ENCODE peak calls at places on chromosomes 7 and 10, in eight cellular contexts. One of them, this sample, is unnamed.

GRCh38 chr7:98287486-98287959 is 6.0 kb downstream of the BRI3 start:
- DNase-seq in Peyer's patch: peak; percentile 90
- DNase-seq in fibroblast of lung: no peak
- DNase-seq in thyroid gland: no peak
- DNase-seq in foreskin keratinocyte: peak; percentile 70
- DNase-seq in CD4-positive, CD25-positive, alpha-beta regulatory T cell: no peak
- DNase-seq in heart right ventricle: no peak
- DNase-seq in sigmoid colon: no peak
- DNase-seq in this sample: peak; percentile 66

GRCh38 chr10:128152741-128153583 is 26.7 kb upstream of the MKI67 start:
- DNase-seq in foreskin keratinocyte: no peak
- DNase-seq in Peyer's patch: no peak
- DNase-seq in thyroid gland: no peak
- DNase-seq in heart right ventricle: no peak
- DNase-seq in CD4-positive, CD25-positive, alpha-beta regulatory T cell: no peak
- DNase-seq in sigmoid colon: no peak
- DNase-seq in fibroblast of lung: no peak
- DNase-seq in this sample: no peak

GRCh38 chr10:5413012-5413938 is 918 bp downstream of the NET1 start:
- DNase-seq in sigmoid colon: no peak
- DNase-seq in CD4-positive, CD25-positive, alpha-beta regulatory T cell: no peak
- DNase-seq in foreskin keratinocyte: peak; percentile 46
- DNase-seq in thyroid gland: peak; percentile 6
- DNase-seq in Peyer's patch: peak; percentile 51
- DNase-seq in heart right ventricle: no peak
- DNase-seq in fibroblast of lung: peak; percentile 67
- DNase-seq in this sample: no peak

GRCh38 chr10:98433881-98434732 is 12.6 kb downstream of the HPS1 start:
- DNase-seq in heart right ventricle: no peak
- DNase-seq in foreskin keratinocyte: no peak
- DNase-seq in Peyer's patch: no peak
- DNase-seq in thyroid gland: no peak
- DNase-seq in sigmoid colon: peak; percentile 54
- DNase-seq in CD4-positive, CD25-positive, alpha-beta regulatory T cell: no peak
- DNase-seq in fibroblast of lung: peak; percentile 81
- DNase-seq in this sample: no peak

GRCh38 chr7:75722381-75722780 is 16.4 kb downstream of the HIP1 start:
- DNase-seq in fibroblast of lung: no peak
- DNase-seq in thyroid gland: no peak
- DNase-seq in CD4-positive, CD25-positive, alpha-beta regulatory T cell: no peak
- DNase-seq in heart right ventricle: no peak
- DNase-seq in Peyer's patch: no peak
- DNase-seq in foreskin keratinocyte: no peak
- DNase-seq in sigmoid colon: peak; percentile 37
- DNase-seq in this sample: no peak

GRCh38 chr10:131048595-131048994 is 262.9 kb downstream of the TCERG1L start:
- DNase-seq in thyroid gland: no peak
- DNase-seq in foreskin keratinocyte: no peak
- DNase-seq in sigmoid colon: no peak
- DNase-seq in Peyer's patch: no peak
- DNase-seq in fibroblast of lung: no peak
- DNase-seq in heart right ventricle: no peak
- DNase-seq in CD4-positive, CD25-positive, alpha-beta regulatory T cell: no peak
- DNase-seq in this sample: no peak

GRCh38 chr7:26397786-26398435 is 106.2 kb downstream of the SNX10 start:
- DNase-seq in CD4-positive, CD25-positive, alpha-beta regulatory T cell: no peak
- DNase-seq in foreskin keratinocyte: no peak
- DNase-seq in Peyer's patch: peak; percentile 62
- DNase-seq in sigmoid colon: no peak
- DNase-seq in thyroid gland: peak; percentile 34
- DNase-seq in fibroblast of lung: no peak
- DNase-seq in heart right ventricle: peak; percentile 33
- DNase-seq in this sample: peak; percentile 20

GRCh38 chr7:11831727-11832495 is at the start of gene THSD7A:
- DNase-seq in sigmoid colon: peak; percentile 66
- DNase-seq in Peyer's patch: peak; percentile 75
- DNase-seq in foreskin keratinocyte: no peak
- DNase-seq in heart right ventricle: peak; percentile 48
- DNase-seq in CD4-positive, CD25-positive, alpha-beta regulatory T cell: no peak
- DNase-seq in thyroid gland: peak; percentile 60
- DNase-seq in fibroblast of lung: peak; percentile 66
- DNase-seq in this sample: no peak

GRCh38 chr7:80885774-80886173 is 33.1 kb downstream of the SEMA3C start:
- DNase-seq in heart right ventricle: no peak
- DNase-seq in Peyer's patch: no peak
- DNase-seq in foreskin keratinocyte: no peak
- DNase-seq in CD4-positive, CD25-positive, alpha-beta regulatory T cell: no peak
- DNase-seq in sigmoid colon: no peak
- DNase-seq in thyroid gland: no peak
- DNase-seq in fibroblast of lung: no peak
- DNase-seq in this sample: no peak

GRCh38 chr7:157903715-157904114 is 566.9 kb downstream of the DNAJB6 start:
- DNase-seq in thyroid gland: no peak
- DNase-seq in heart right ventricle: no peak
- DNase-seq in CD4-positive, CD25-positive, alpha-beta regulatory T cell: no peak
- DNase-seq in sigmoid colon: no peak
- DNase-seq in Peyer's patch: no peak
- DNase-seq in foreskin keratinocyte: no peak
- DNase-seq in fibroblast of lung: no peak
- DNase-seq in this sample: no peak

GRCh38 chr10:14712991-14713422 is 61.7 kb downstream of the FAM107B start:
- DNase-seq in sigmoid colon: no peak
- DNase-seq in thyroid gland: no peak
- DNase-seq in fibroblast of lung: peak; percentile 5
- DNase-seq in CD4-positive, CD25-positive, alpha-beta regulatory T cell: no peak
- DNase-seq in foreskin keratinocyte: no peak
- DNase-seq in heart right ventricle: no peak
- DNase-seq in Peyer's patch: no peak
- DNase-seq in this sample: no peak

GRCh38 chr10:15167411-15168295 is 840 bp downstream of the NMT2 start:
- DNase-seq in CD4-positive, CD25-positive, alpha-beta regulatory T cell: peak; percentile 45
- DNase-seq in heart right ventricle: peak; percentile 52
- DNase-seq in foreskin keratinocyte: no peak
- DNase-seq in sigmoid colon: peak; percentile 77
- DNase-seq in Peyer's patch: peak; percentile 73
- DNase-seq in fibroblast of lung: peak; percentile 55
- DNase-seq in thyroid gland: peak; percentile 49
- DNase-seq in this sample: peak; percentile 48

GRCh38 chr10:89283988-89284475 is 17.8 kb upstream of the IFIT2 start:
- DNase-seq in foreskin keratinocyte: no peak
- DNase-seq in CD4-positive, CD25-positive, alpha-beta regulatory T cell: no peak
- DNase-seq in thyroid gland: peak; percentile 30
- DNase-seq in heart right ventricle: peak; percentile 40
- DNase-seq in Peyer's patch: no peak
- DNase-seq in fibroblast of lung: peak; percentile 81
- DNase-seq in sigmoid colon: peak; percentile 92
- DNase-seq in this sample: no peak

GRCh38 chr10:96829029-96829773 is 2.9 kb upstream of the LCOR start:
- DNase-seq in foreskin keratinocyte: no peak
- DNase-seq in fibroblast of lung: no peak
- DNase-seq in CD4-positive, CD25-positive, alpha-beta regulatory T cell: no peak
- DNase-seq in Peyer's patch: no peak
- DNase-seq in thyroid gland: no peak
- DNase-seq in heart right ventricle: no peak
- DNase-seq in sigmoid colon: no peak
- DNase-seq in this sample: no peak

GRCh38 chr10:96830511-96831199 is 1.4 kb upstream of the LCOR start:
- DNase-seq in Peyer's patch: peak; percentile 65
- DNase-seq in heart right ventricle: no peak
- DNase-seq in CD4-positive, CD25-positive, alpha-beta regulatory T cell: peak; percentile 84
- DNase-seq in foreskin keratinocyte: peak; percentile 30
- DNase-seq in fibroblast of lung: peak; percentile 55
- DNase-seq in thyroid gland: peak; percentile 74
- DNase-seq in sigmoid colon: peak; percentile 75
- DNase-seq in this sample: peak; percentile 69

GRCh38 chr10:96831200-96831866 is 765 bp upstream of the LCOR start:
- DNase-seq in CD4-positive, CD25-positive, alpha-beta regulatory T cell: no peak
- DNase-seq in heart right ventricle: no peak
- DNase-seq in foreskin keratinocyte: no peak
- DNase-seq in sigmoid colon: no peak
- DNase-seq in Peyer's patch: no peak
- DNase-seq in thyroid gland: no peak
- DNase-seq in fibroblast of lung: no peak
- DNase-seq in this sample: no peak

GRCh38 chr10:96826438-96826837 is 5.7 kb upstream of the LCOR start:
- DNase-seq in fibroblast of lung: no peak
- DNase-seq in CD4-positive, CD25-positive, alpha-beta regulatory T cell: no peak
- DNase-seq in Peyer's patch: no peak
- DNase-seq in foreskin keratinocyte: no peak
- DNase-seq in heart right ventricle: no peak
- DNase-seq in sigmoid colon: no peak
- DNase-seq in thyroid gland: no peak
- DNase-seq in this sample: no peak

DNA sequence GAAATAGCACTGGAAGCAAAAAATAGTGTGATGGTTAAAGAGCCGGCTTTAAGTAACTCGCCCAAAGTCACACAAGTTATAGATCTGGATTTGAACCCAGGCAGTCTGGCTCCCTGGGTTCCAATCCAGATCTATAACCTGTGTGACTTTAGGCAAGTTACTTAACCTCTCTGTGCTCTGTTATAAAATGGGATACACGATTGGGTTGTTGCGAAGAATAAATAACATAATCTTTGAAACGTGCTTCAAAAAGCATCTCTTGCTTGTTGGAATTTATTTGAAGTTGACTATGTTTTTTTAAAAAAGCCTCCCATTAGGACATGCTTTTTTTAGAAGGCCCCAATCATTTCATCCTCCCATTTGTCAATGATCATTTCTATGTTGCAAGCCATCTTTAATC is 3.5 kb upstream of the LCOR start:
- DNase-seq in fibroblast of lung: no peak
- DNase-seq in CD4-positive, CD25-positive, alpha-beta regulatory T cell: no peak
- DNase-seq in heart right ventricle: no peak
- DNase-seq in thyroid gland: no peak
- DNase-seq in foreskin keratinocyte: no peak
- DNase-seq in Peyer's patch: no peak
- DNase-seq in sigmoid colon: no peak
- DNase-seq in this sample: no peak
- H3K27ac ChIP-seq in fibroblast of lung: no peak overlapping the region
- H3K27ac ChIP-seq in CD4-positive, CD25-positive, alpha-beta regulatory T cell: no peak overlapping the region
- H3K27ac ChIP-seq in heart right ventricle: no peak overlapping the region
- H3K27ac ChIP-seq in thyroid gland: no peak overlapping the region
- H3K27ac ChIP-seq in foreskin keratinocyte: no peak overlapping the region
- H3K27ac ChIP-seq in Peyer's patch: no peak overlapping the region
- H3K27ac ChIP-seq in sigmoid colon: no peak overlapping the region
- H3K27ac ChIP-seq in this sample: no peak overlapping the region

GRCh38 chr7:21939136-21939857 is 6.4 kb downstream of the CDCA7L start:
- DNase-seq in CD4-positive, CD25-positive, alpha-beta regulatory T cell: no peak
- DNase-seq in Peyer's patch: no peak
- DNase-seq in thyroid gland: peak; percentile 37
- DNase-seq in sigmoid colon: no peak
- DNase-seq in heart right ventricle: no peak
- DNase-seq in foreskin keratinocyte: no peak
- DNase-seq in fibroblast of lung: peak; percentile 70
- DNase-seq in this sample: no peak

GRCh38 chr7:21934824-21935223 is 10.9 kb downstream of the CDCA7L start:
- DNase-seq in CD4-positive, CD25-positive, alpha-beta regulatory T cell: no peak
- DNase-seq in heart right ventricle: no peak
- DNase-seq in thyroid gland: no peak
- DNase-seq in sigmoid colon: no peak
- DNase-seq in foreskin keratinocyte: no peak
- DNase-seq in Peyer's patch: no peak
- DNase-seq in fibroblast of lung: no peak
- DNase-seq in this sample: no peak

GRCh38 chr7:21941570-21942224 is 4.0 kb downstream of the CDCA7L start:
- DNase-seq in foreskin keratinocyte: peak; percentile 34
- DNase-seq in fibroblast of lung: peak; percentile 66
- DNase-seq in Peyer's patch: no peak
- DNase-seq in heart right ventricle: no peak
- DNase-seq in thyroid gland: no peak
- DNase-seq in sigmoid colon: no peak
- DNase-seq in CD4-positive, CD25-positive, alpha-beta regulatory T cell: peak; percentile 5
- DNase-seq in this sample: no peak

GRCh38 chr7:21939858-21940322 is 5.8 kb downstream of the CDCA7L start:
- DNase-seq in CD4-positive, CD25-positive, alpha-beta regulatory T cell: no peak
- DNase-seq in fibroblast of lung: no peak
- DNase-seq in Peyer's patch: no peak
- DNase-seq in heart right ventricle: no peak
- DNase-seq in foreskin keratinocyte: no peak
- DNase-seq in thyroid gland: no peak
- DNase-seq in sigmoid colon: no peak
- DNase-seq in this sample: no peak

GRCh38 chr7:21938463-21938862 is 7.2 kb downstream of the CDCA7L start:
- DNase-seq in sigmoid colon: no peak
- DNase-seq in fibroblast of lung: no peak
- DNase-seq in heart right ventricle: no peak
- DNase-seq in Peyer's patch: no peak
- DNase-seq in CD4-positive, CD25-positive, alpha-beta regulatory T cell: no peak
- DNase-seq in thyroid gland: no peak
- DNase-seq in foreskin keratinocyte: no peak
- DNase-seq in this sample: no peak
- H3K27ac ChIP-seq in sigmoid colon: peak overlapping the region; percentile 20
- H3K27ac ChIP-seq in fibroblast of lung: no peak overlapping the region
- H3K27ac ChIP-seq in heart right ventricle: peak overlapping the region; percentile 28
- H3K27ac ChIP-seq in Peyer's patch: no peak overlapping the region
- H3K27ac ChIP-seq in CD4-positive, CD25-positive, alpha-beta regulatory T cell: no peak overlapping the region
- H3K27ac ChIP-seq in thyroid gland: peak overlapping the region; percentile 75
- H3K27ac ChIP-seq in foreskin keratinocyte: no peak overlapping the region
- H3K27ac ChIP-seq in this sample: no peak overlapping the region

DNA sequence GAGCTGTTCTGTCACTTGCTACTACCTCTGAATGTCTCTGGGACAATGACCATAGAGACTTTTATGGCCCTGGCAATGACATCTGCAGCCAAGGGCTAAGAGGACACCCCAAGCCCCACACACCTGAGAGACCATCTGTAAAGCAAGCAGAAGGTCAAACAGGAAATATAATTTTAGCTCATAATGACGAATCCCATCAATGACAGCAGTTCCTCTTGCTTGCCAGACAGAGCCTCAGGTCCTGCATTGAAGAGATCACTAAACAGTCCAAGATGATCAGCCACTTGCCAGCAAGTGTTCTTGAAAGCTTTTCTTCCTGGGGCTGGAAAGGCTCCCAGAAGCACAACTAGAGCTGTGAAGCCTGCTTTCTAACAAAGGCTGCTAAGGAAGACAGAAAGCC is 993.8 kb upstream of the AUTS2 start:
- DNase-seq in sigmoid colon: no peak
- DNase-seq in Peyer's patch: no peak
- DNase-seq in fibroblast of lung: no peak
- DNase-seq in CD4-positive, CD25-positive, alpha-beta regulatory T cell: no peak
- DNase-seq in heart right ventricle: no peak
- DNase-seq in thyroid gland: peak; percentile 40
- DNase-seq in foreskin keratinocyte: no peak
- DNase-seq in this sample: no peak
- H3K27ac ChIP-seq in sigmoid colon: no peak overlapping the region
- H3K27ac ChIP-seq in Peyer's patch: no peak overlapping the region
- H3K27ac ChIP-seq in fibroblast of lung: no peak overlapping the region
- H3K27ac ChIP-seq in CD4-positive, CD25-positive, alpha-beta regulatory T cell: no peak overlapping the region
- H3K27ac ChIP-seq in heart right ventricle: no peak overlapping the region
- H3K27ac ChIP-seq in thyroid gland: no peak overlapping the region
- H3K27ac ChIP-seq in foreskin keratinocyte: no peak overlapping the region
- H3K27ac ChIP-seq in this sample: no peak overlapping the region

DNA sequence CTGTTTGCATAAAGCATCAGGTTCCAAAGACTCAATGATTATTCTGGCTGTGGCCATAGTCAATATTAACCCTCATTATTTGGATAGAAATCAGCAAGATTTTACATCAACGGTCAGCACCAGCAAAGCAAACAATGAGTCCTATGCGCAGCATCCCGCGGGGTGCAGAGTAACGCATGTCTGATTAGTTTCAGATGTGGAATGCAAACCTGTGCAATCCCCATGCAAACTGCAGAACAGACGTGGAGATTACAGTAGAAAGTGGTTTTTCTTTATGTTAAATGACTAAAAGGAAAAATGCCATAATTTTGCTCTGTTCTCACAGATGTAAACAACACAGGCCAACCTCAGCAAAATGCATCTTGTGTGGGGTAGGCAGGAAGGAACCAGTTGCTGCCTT is 258.1 kb upstream of the GRB10 start:
- DNase-seq in Peyer's patch: no peak
- DNase-seq in thyroid gland: no peak
- DNase-seq in sigmoid colon: no peak
- DNase-seq in foreskin keratinocyte: no peak
- DNase-seq in CD4-positive, CD25-positive, alpha-beta regulatory T cell: no peak
- DNase-seq in fibroblast of lung: peak; percentile 56
- DNase-seq in heart right ventricle: no peak
- DNase-seq in this sample: no peak
- H3K27ac ChIP-seq in Peyer's patch: no peak overlapping the region
- H3K27ac ChIP-seq in thyroid gland: no peak overlapping the region
- H3K27ac ChIP-seq in sigmoid colon: no peak overlapping the region
- H3K27ac ChIP-seq in foreskin keratinocyte: no peak overlapping the region
- H3K27ac ChIP-seq in CD4-positive, CD25-positive, alpha-beta regulatory T cell: no peak overlapping the region
- H3K27ac ChIP-seq in fibroblast of lung: no peak overlapping the region
- H3K27ac ChIP-seq in heart right ventricle: no peak overlapping the region
- H3K27ac ChIP-seq in this sample: no peak overlapping the region